ENCODE peak calls at places on chromosomes 6 and 20, in seven cellular contexts. Y is psoas muscle; J is foreskin fibroblast; L is osteocyte; E is stimulated activated CD4-positive, alpha-beta T cell treated with anti-CD3 and anti-CD28 coated beads, Interleukin-4, amount 100 ng/mL, for 1 hour; N is EL; X is pancreas. Q is an unnamed sample.

GRCh38 chr20:41900292-41900691 is 282.1 kb upstream of the CHD6 start:
- DNase-seq in E (no peak), X (no peak), Y (no peak), J (no peak), N (no peak), L (no peak), Q (no peak)

GRCh38 chr6:66289889-66290288 is 582.9 kb upstream of the EYS start:
- DNase-seq in J (no peak), N (no peak), X (no peak), E (no peak), Y (no peak), L (no peak), Q (no peak)

GRCh38 chr20:35892871-35893270 is 61.4 kb downstream of the SCAND1 start:
- DNase-seq in E (no peak), L (no peak), Y (no peak), N (no peak), J (no peak), X (no peak), Q (no peak)

GRCh38 chr6:168408504-168409136 is 32.4 kb upstream of the SMOC2 start:
- DNase-seq in L (peak), J (no peak), X (no peak), E (no peak), Y (no peak), N (no peak), Q (peak)

GRCh38 chr20:41734506-41734945 is 116.3 kb upstream of the CHD6 start:
- DNase-seq in E (peak), X (peak), L (peak), Y (no peak), J (peak), N (peak), Q (peak)

GRCh38 chr20:48721324-48722001 is 106.3 kb downstream of the PREX1 start:
- DNase-seq in Y (no peak), L (no peak), X (no peak), N (no peak), E (no peak), J (no peak), Q (no peak)

GRCh38 chr20:54772931-54773642 is 297.7 kb downstream of the DOK5 start:
- DNase-seq in J (no peak), X (no peak), L (no peak), E (no peak), Y (no peak), N (no peak), Q (no peak)

GRCh38 chr6:154653385-154653784 is 79.8 kb upstream of the SCAF8 start:
- DNase-seq in X (no peak), J (peak), Y (no peak), E (no peak), L (no peak), N (no peak), Q (no peak)

GRCh38 chr20:17856024-17856564 is 112.5 kb downstream of the SNX5 start:
- DNase-seq in N (no peak), E (no peak), X (no peak), J (no peak), Y (no peak), L (no peak), Q (no peak)

GRCh38 chr6:131443514-131443913 is 129.5 kb upstream of the ARG1 start:
- DNase-seq in J (no peak), X (no peak), L (no peak), Y (no peak), N (no peak), E (peak), Q (no peak)

GRCh38 chr20:37392441-37393195 is 46.7 kb downstream of the SRC start:
- DNase-seq in E (no peak), N (no peak), X (no peak), L (no peak), Y (peak), J (peak), Q (no peak)

GRCh38 chr6:125994659-125995488 is 8.5 kb downstream of the TRMT11 start:
- DNase-seq in L (no peak), E (no peak), X (no peak), J (peak), N (no peak), Y (no peak), Q (no peak)

Q was measured in left lobe of liver.